ENCODE peak calls at places on chromosomes 4 and X, in five cellular contexts. A is ovary, D is right lobe of liver, M is lung, R is lower lobe of right lung. H is an unnamed sample.

GRCh38 chr4:16225681-16225995 is 633 bp downstream of the TAPT1 start:
- DNase-seq in A (no peak), D (no peak), M (no peak), R (no peak), H (no peak)

GRCh38 chr4:3644849-3645627 is 112.8 kb upstream of the LRPAP1 start:
- DNase-seq in A (no peak), D (no peak), M (no peak), R (no peak), H (no peak)

GRCh38 chr4:1230971-1231636 is 17.8 kb downstream of the CTBP1 start:
- DNase-seq in A (no peak), D (no peak), M (no peak), R (no peak), H (no peak)

GRCh38 chrX:40895246-40895645 is 159.9 kb upstream of the MED14 start:
- DNase-seq in A (no peak), D (no peak), M (no peak), R (no peak), H (no peak)

GRCh38 chr4:40557741-40558140 is 71.9 kb downstream of the RBM47 start:
- DNase-seq in A (no peak), D (no peak), M (no peak), R (no peak), H (no peak)

GRCh38 chrX:134172588-134173259 is 64.3 kb upstream of the CCDC160 start:
- DNase-seq in A (peak; percentile 17), D (peak; percentile 58), M (no peak), R (peak; percentile 48), H (no peak)

GRCh38 chr4:184994010-184994622 is 24.2 kb upstream of the HELT start:
- DNase-seq in A (no peak), D (no peak), M (no peak), R (no peak), H (no peak)

GRCh38 chr4:145061325-145061920 is 36.6 kb downstream of the ANAPC10 start:
- DNase-seq in A (no peak), D (no peak), M (no peak), R (no peak), H (no peak)

GRCh38 chrX:50432760-50433377 is 37.8 kb downstream of the DGKK start:
- DNase-seq in A (no peak), D (no peak), M (no peak), R (no peak), H (no peak)

GRCh38 chrX:53494427-53494826 is 60.3 kb upstream of the HSD17B10 start:
- DNase-seq in A (no peak), D (no peak), M (no peak), R (no peak), H (no peak)

GRCh38 chr4:185209031-185209851 is at the start of gene SNX25:
- DNase-seq in A (peak; percentile 76), D (peak; percentile 94), M (peak; percentile 88), R (peak; percentile 92), H (no peak)

GRCh38 chr4:29553842-29554241 is 1166.3 kb upstream of the PCDH7 start:
- DNase-seq in A (no peak), D (no peak), M (no peak), R (no peak), H (no peak)

GRCh38 chr4:184217569-184218131 is at the start of gene ENPP6:
- DNase-seq in A (no peak), D (no peak), M (no peak), R (no peak), H (no peak)

GRCh38 chrX:39766085-39766726 is 331.6 kb downstream of the BCOR start:
- DNase-seq in A (no peak), D (no peak), M (no peak), R (no peak), H (no peak)

GRCh38 chrX:79153348-79153747 is 8.9 kb downstream of the GPR174 start:
- DNase-seq in A (no peak), D (no peak), M (no peak), R (no peak), H (no peak)

GRCh38 chrX:48945517-48946348 is 11.7 kb downstream of the OTUD5 start:
- DNase-seq in A (peak; percentile 35), D (peak; percentile 71), M (peak; percentile 52), R (peak; percentile 54), H (no peak)

GRCh38 chr4:165991325-165992180 is 118.5 kb downstream of the TLL1 start:
- DNase-seq in A (no peak), D (no peak), M (no peak), R (no peak), H (no peak)

GRCh38 chr4:930827-931193 is 1.3 kb downstream of the GAK start:
- DNase-seq in A (no peak), D (no peak), M (no peak), R (no peak), H (no peak)

GRCh38 chrX:123324628-123325027 is 140.6 kb downstream of the GRIA3 start:
- DNase-seq in A (no peak), D (no peak), M (no peak), R (no peak), H (no peak)

GRCh38 chrX:22389544-22390243 is 117.0 kb downstream of the CBLL2 start:
- DNase-seq in A (no peak), D (no peak), M (no peak), R (no peak), H (no peak)

GRCh38 chrX:154334496-154334895 is 38.9 kb downstream of the TKTL1 start:
- DNase-seq in A (no peak), D (peak; percentile 28), M (no peak), R (no peak), H (no peak)

GRCh38 chrX:153400146-153401132 is 711 bp downstream of the PNMA6E start:
- DNase-seq in A (no peak), D (no peak), M (no peak), R (peak; percentile 64), H (no peak)

GRCh38 chrX:20139966-20140365 is 1.7 kb downstream of the EIF1AX start:
- DNase-seq in A (no peak), D (no peak), M (no peak), R (no peak), H (no peak)

GRCh38 chrX:103658681-103659433 is 27.6 kb downstream of the MORF4L2 start:
- DNase-seq in A (no peak), D (no peak), M (no peak), R (no peak), H (no peak)

GRCh38 chrX:134849390-134849789 is 141.4 kb upstream of the SMIM10 start:
- DNase-seq in A (no peak), D (no peak), M (no peak), R (no peak), H (no peak)

GRCh38 chrX:24168807-24169206 is 19.3 kb downstream of the ZFX start:
- DNase-seq in A (no peak), D (no peak), M (no peak), R (no peak), H (no peak)

GRCh38 chr4:155889036-155889793 is 14.3 kb upstream of the TDO2 start:
- DNase-seq in A (no peak), D (no peak), M (no peak), R (no peak), H (no peak)

GRCh38 chr4:33060873-33061542 is 2340.8 kb downstream of the PCDH7 start:
- DNase-seq in A (no peak), D (peak; percentile 43), M (no peak), R (no peak), H (no peak)

GRCh38 chrX:55488268-55488558 is 1.4 kb downstream of the USP51 start:
- DNase-seq in A (no peak), D (no peak), M (no peak), R (no peak), H (no peak)

DNA sequence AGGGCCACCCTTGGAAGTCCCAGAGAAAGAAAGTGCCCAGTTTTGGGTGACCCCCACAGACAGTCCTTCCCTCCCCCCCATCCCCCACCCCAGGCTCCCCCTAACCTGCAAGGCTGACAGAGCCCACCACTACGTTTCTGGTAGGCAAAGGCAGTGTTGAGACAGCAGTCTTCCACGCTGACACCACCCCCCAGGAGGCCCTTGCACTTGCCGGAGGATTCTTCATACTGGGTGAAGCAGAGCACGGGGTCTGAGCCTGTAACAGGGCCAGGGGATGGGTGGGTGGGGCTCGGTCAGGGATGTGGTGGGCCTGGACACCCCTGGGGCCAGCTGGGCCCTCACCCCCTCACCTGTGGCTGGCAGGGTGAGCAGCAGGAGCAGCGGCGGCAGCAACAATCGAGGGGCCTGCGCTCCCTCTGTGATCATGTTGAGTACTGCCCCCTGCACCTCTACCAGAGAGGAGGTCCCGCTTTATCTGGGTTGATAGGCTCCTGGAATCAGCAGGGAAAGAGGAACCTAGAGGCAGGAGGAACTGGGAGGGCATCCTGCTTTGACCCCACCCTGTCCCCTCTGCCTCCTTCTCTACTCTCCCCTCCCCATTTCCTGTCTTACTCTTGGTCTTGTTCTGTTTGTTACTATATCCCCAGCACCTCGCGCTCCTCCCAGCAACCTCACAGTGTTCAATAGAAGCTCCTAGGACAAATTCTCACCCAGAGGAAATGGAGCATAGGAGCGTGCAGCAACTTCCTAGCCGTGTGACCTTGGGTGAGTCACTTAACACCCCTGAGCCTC is at the start of gene CFP:
- DNase-seq in A (no peak), D (no peak), M (no peak), R (no peak), H (no peak)
- H3K4me3 ChIP-seq in A (no peak within 1 kb of the TSS), D (no peak within 1 kb of the TSS), M (no peak within 1 kb of the TSS), R (peak within 1 kb of the TSS; percentile 34), H (no peak within 1 kb of the TSS)

GRCh38 chr4:153520227-153520626 is 54.1 kb downstream of the TMEM131L start:
- DNase-seq in A (no peak), D (no peak), M (no peak), R (no peak), H (no peak)

GRCh38 chr4:153517159-153517558 is 51.0 kb downstream of the TMEM131L start:
- DNase-seq in A (no peak), D (no peak), M (no peak), R (no peak), H (no peak)

GRCh38 chr4:153518001-153518400 is 51.8 kb downstream of the TMEM131L start:
- DNase-seq in A (peak; percentile 44), D (peak; percentile 76), M (no peak), R (no peak), H (no peak)

GRCh38 chr4:153519677-153520076 is 53.5 kb downstream of the TMEM131L start:
- DNase-seq in A (no peak), D (no peak), M (no peak), R (no peak), H (no peak)

GRCh38 chr4:153518637-153519384 is 52.7 kb downstream of the TMEM131L start:
- DNase-seq in A (no peak), D (peak; percentile 64), M (no peak), R (no peak), H (no peak)
- H3K36me3 ChIP-seq in A (no peaks in the 10 kb centered on the region), D (no peaks in the 10 kb centered on the region), M (no peaks in the 10 kb centered on the region), R (no peaks in the 10 kb centered on the region), H (no peaks in the 10 kb centered on the region)

GRCh38 chr4:6591781-6592180 is 16.8 kb downstream of the MAN2B2 start:
- DNase-seq in A (no peak), D (no peak), M (no peak), R (no peak), H (no peak)
- TF ChIP-seq CTCF in A (no peak), D (no peak), M (no peak), R (no peak), H (no peak)

GRCh38 chr4:125325733-125326132 is 11.0 kb downstream of the FAT4 start:
- DNase-seq in A (no peak), D (no peak), M (no peak), R (no peak), H (no peak)

GRCh38 chr4:125322363-125322730 is 7.6 kb downstream of the FAT4 start:
- DNase-seq in A (no peak), D (no peak), M (no peak), R (no peak), H (no peak)

GRCh38 chr4:125319311-125319710 is 4.6 kb downstream of the FAT4 start:
- DNase-seq in A (no peak), D (no peak), M (no peak), R (no peak), H (no peak)

GRCh38 chr4:125323547-125324100 is 8.9 kb downstream of the FAT4 start:
- DNase-seq in A (no peak), D (no peak), M (no peak), R (no peak), H (no peak)

GRCh38 chr4:125321709-125322362 is 7.1 kb downstream of the FAT4 start:
- DNase-seq in A (no peak), D (no peak), M (no peak), R (no peak), H (no peak)
- H3K4me3 ChIP-seq in A (no peak overlapping the region), D (no peak overlapping the region), M (no peak overlapping the region), R (peak overlapping the region; percentile 34), H (no peak overlapping the region)

H was measured in RWPE2.